ENCODE peak calls at places on chromosomes 2 and 18, in seven cellular contexts. One of them, this sample, is unnamed.

GRCh38 chr18:28494151-28494550 is 317.2 kb upstream of the CDH2 start:
- DNase-seq in A549: no peak
- DNase-seq in hepatocyte: no peak
- DNase-seq in OCI-LY7: no peak
- DNase-seq in mesenchymal stem cell: peak
- DNase-seq in neuronal stem cell: no peak
- DNase-seq in Karpas-422: no peak
- DNase-seq in this sample: peak

GRCh38 chr2:241659150-241659739 is 21.8 kb downstream of the ATG4B start:
- DNase-seq in mesenchymal stem cell: peak
- DNase-seq in A549: peak
- DNase-seq in OCI-LY7: peak
- DNase-seq in neuronal stem cell: peak
- DNase-seq in hepatocyte: peak
- DNase-seq in Karpas-422: peak
- DNase-seq in this sample: peak

GRCh38 chr2:97763176-97763845 is 49.9 kb downstream of the ZAP70 start:
- DNase-seq in Karpas-422: no peak
- DNase-seq in A549: no peak
- DNase-seq in mesenchymal stem cell: no peak
- DNase-seq in hepatocyte: no peak
- DNase-seq in neuronal stem cell: no peak
- DNase-seq in OCI-LY7: no peak
- DNase-seq in this sample: no peak

GRCh38 chr2:151051584-151052220 is 210.0 kb downstream of the RBM43 start:
- DNase-seq in mesenchymal stem cell: peak
- DNase-seq in neuronal stem cell: peak
- DNase-seq in Karpas-422: peak
- DNase-seq in hepatocyte: peak
- DNase-seq in OCI-LY7: peak
- DNase-seq in A549: peak
- DNase-seq in this sample: peak

GRCh38 chr18:79772108-79772864 is 25.5 kb upstream of the KCNG2 start:
- DNase-seq in Karpas-422: no peak
- DNase-seq in mesenchymal stem cell: no peak
- DNase-seq in neuronal stem cell: no peak
- DNase-seq in A549: no peak
- DNase-seq in hepatocyte: no peak
- DNase-seq in OCI-LY7: no peak
- DNase-seq in this sample: no peak

GRCh38 chr2:120470041-120470716 is 124.2 kb downstream of the INHBB start:
- DNase-seq in Karpas-422: no peak
- DNase-seq in neuronal stem cell: no peak
- DNase-seq in hepatocyte: peak
- DNase-seq in OCI-LY7: no peak
- DNase-seq in A549: peak
- DNase-seq in mesenchymal stem cell: peak
- DNase-seq in this sample: peak

GRCh38 chr2:161722547-161723503 is 98.6 kb downstream of the SLC4A10 start:
- DNase-seq in neuronal stem cell: no peak
- DNase-seq in A549: no peak
- DNase-seq in Karpas-422: no peak
- DNase-seq in hepatocyte: no peak
- DNase-seq in OCI-LY7: no peak
- DNase-seq in mesenchymal stem cell: no peak
- DNase-seq in this sample: no peak

GRCh38 chr2:202122975-202123765 is 50.1 kb downstream of the KIAA2012 start:
- DNase-seq in neuronal stem cell: no peak
- DNase-seq in Karpas-422: no peak
- DNase-seq in A549: no peak
- DNase-seq in hepatocyte: no peak
- DNase-seq in OCI-LY7: no peak
- DNase-seq in mesenchymal stem cell: peak
- DNase-seq in this sample: peak

GRCh38 chr18:62716679-62717058 is 1.3 kb downstream of the PHLPP1 start:
- DNase-seq in A549: peak
- DNase-seq in hepatocyte: peak
- DNase-seq in OCI-LY7: peak
- DNase-seq in mesenchymal stem cell: peak
- DNase-seq in neuronal stem cell: peak
- DNase-seq in Karpas-422: no peak
- DNase-seq in this sample: peak

GRCh38 chr18:55998071-55998522 is 410.1 kb upstream of the TCF4 start:
- DNase-seq in mesenchymal stem cell: peak
- DNase-seq in hepatocyte: peak
- DNase-seq in Karpas-422: no peak
- DNase-seq in A549: no peak
- DNase-seq in OCI-LY7: no peak
- DNase-seq in neuronal stem cell: peak
- DNase-seq in this sample: peak

GRCh38 chr2:72991439-72991725 is 74.1 kb downstream of the EMX1 start:
- DNase-seq in mesenchymal stem cell: no peak
- DNase-seq in Karpas-422: no peak
- DNase-seq in neuronal stem cell: no peak
- DNase-seq in OCI-LY7: no peak
- DNase-seq in A549: no peak
- DNase-seq in hepatocyte: no peak
- DNase-seq in this sample: no peak

GRCh38 chr2:33395660-33396249 is 80.7 kb upstream of the RASGRP3 start:
- DNase-seq in OCI-LY7: peak
- DNase-seq in A549: peak
- DNase-seq in mesenchymal stem cell: peak
- DNase-seq in hepatocyte: peak
- DNase-seq in Karpas-422: peak
- DNase-seq in neuronal stem cell: no peak
- DNase-seq in this sample: peak

GRCh38 chr2:175432021-175432420 is 250.5 kb upstream of the ATP5MC3 start:
- DNase-seq in neuronal stem cell: no peak
- DNase-seq in Karpas-422: peak
- DNase-seq in mesenchymal stem cell: no peak
- DNase-seq in hepatocyte: no peak
- DNase-seq in OCI-LY7: no peak
- DNase-seq in A549: no peak
- DNase-seq in this sample: no peak

GRCh38 chr2:215313219-215313656 is 1.4 kb downstream of the ATIC start:
- DNase-seq in hepatocyte: no peak
- DNase-seq in A549: no peak
- DNase-seq in neuronal stem cell: no peak
- DNase-seq in OCI-LY7: no peak
- DNase-seq in Karpas-422: no peak
- DNase-seq in mesenchymal stem cell: no peak
- DNase-seq in this sample: no peak

GRCh38 chr2:132034646-132035045 is 127.1 kb downstream of the ANKRD30BL start:
- DNase-seq in hepatocyte: no peak
- DNase-seq in mesenchymal stem cell: no peak
- DNase-seq in neuronal stem cell: no peak
- DNase-seq in OCI-LY7: no peak
- DNase-seq in Karpas-422: no peak
- DNase-seq in A549: no peak
- DNase-seq in this sample: no peak

GRCh38 chr2:100785621-100786296 is 34.2 kb upstream of the NPAS2 start:
- DNase-seq in OCI-LY7: no peak
- DNase-seq in neuronal stem cell: no peak
- DNase-seq in hepatocyte: no peak
- DNase-seq in A549: peak
- DNase-seq in mesenchymal stem cell: no peak
- DNase-seq in Karpas-422: no peak
- DNase-seq in this sample: peak
- H3K4me2 ChIP-seq in OCI-LY7: no peak
- H3K4me2 ChIP-seq in neuronal stem cell: no peak
- H3K4me2 ChIP-seq in hepatocyte: no peak
- H3K4me2 ChIP-seq in A549: peak
- H3K4me2 ChIP-seq in mesenchymal stem cell: no peak
- H3K4me2 ChIP-seq in Karpas-422: no peak
- H3K4me2 ChIP-seq in this sample: peak

DNA sequence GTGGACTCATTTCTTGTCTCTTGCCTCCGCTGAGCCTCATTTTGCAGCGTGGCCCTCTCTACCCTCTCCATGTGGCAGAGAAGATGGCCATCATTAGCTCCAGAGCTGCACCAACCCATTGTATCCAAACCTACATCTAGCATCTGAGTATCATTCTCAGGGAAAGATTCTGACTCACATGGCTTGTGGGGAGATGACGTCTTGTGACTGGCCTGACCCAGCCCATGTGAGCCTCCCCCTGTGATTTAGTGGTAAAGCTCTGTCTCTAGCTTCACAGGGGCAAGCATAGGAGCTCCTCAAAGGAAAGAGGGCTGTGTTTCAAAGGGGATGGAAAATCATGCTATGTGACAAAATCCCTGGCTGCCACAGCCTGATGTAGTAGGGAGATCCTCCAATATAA is 87.4 kb upstream of the RBMS1 start:
- DNase-seq in A549: no peak
- DNase-seq in neuronal stem cell: no peak
- DNase-seq in OCI-LY7: no peak
- DNase-seq in hepatocyte: no peak
- DNase-seq in Karpas-422: no peak
- DNase-seq in mesenchymal stem cell: peak
- DNase-seq in this sample: peak
- H3K4me2 ChIP-seq in A549: no peak
- H3K4me2 ChIP-seq in neuronal stem cell: no peak
- H3K4me2 ChIP-seq in OCI-LY7: no peak
- H3K4me2 ChIP-seq in hepatocyte: no peak
- H3K4me2 ChIP-seq in Karpas-422: no peak
- H3K4me2 ChIP-seq in mesenchymal stem cell: no peak
- H3K4me2 ChIP-seq in this sample: no peak

GRCh38 chr2:134445981-134446380 is 192.1 kb downstream of the MGAT5 start:
- DNase-seq in hepatocyte: no peak
- DNase-seq in Karpas-422: no peak
- DNase-seq in OCI-LY7: no peak
- DNase-seq in mesenchymal stem cell: no peak
- DNase-seq in A549: no peak
- DNase-seq in neuronal stem cell: no peak
- DNase-seq in this sample: no peak
- H3K4me2 ChIP-seq in hepatocyte: no peak
- H3K4me2 ChIP-seq in Karpas-422: no peak
- H3K4me2 ChIP-seq in OCI-LY7: no peak
- H3K4me2 ChIP-seq in mesenchymal stem cell: no peak
- H3K4me2 ChIP-seq in A549: no peak
- H3K4me2 ChIP-seq in neuronal stem cell: no peak
- H3K4me2 ChIP-seq in this sample: no peak

GRCh38 chr2:210287301-210287700 is 27.7 kb downstream of the MYL1 start:
- DNase-seq in neuronal stem cell: no peak
- DNase-seq in A549: no peak
- DNase-seq in OCI-LY7: no peak
- DNase-seq in mesenchymal stem cell: no peak
- DNase-seq in hepatocyte: no peak
- DNase-seq in Karpas-422: no peak
- DNase-seq in this sample: no peak

GRCh38 chr2:210288376-210288775 is 26.6 kb downstream of the MYL1 start:
- DNase-seq in Karpas-422: no peak
- DNase-seq in hepatocyte: no peak
- DNase-seq in A549: no peak
- DNase-seq in OCI-LY7: no peak
- DNase-seq in mesenchymal stem cell: no peak
- DNase-seq in neuronal stem cell: no peak
- DNase-seq in this sample: no peak

DNA sequence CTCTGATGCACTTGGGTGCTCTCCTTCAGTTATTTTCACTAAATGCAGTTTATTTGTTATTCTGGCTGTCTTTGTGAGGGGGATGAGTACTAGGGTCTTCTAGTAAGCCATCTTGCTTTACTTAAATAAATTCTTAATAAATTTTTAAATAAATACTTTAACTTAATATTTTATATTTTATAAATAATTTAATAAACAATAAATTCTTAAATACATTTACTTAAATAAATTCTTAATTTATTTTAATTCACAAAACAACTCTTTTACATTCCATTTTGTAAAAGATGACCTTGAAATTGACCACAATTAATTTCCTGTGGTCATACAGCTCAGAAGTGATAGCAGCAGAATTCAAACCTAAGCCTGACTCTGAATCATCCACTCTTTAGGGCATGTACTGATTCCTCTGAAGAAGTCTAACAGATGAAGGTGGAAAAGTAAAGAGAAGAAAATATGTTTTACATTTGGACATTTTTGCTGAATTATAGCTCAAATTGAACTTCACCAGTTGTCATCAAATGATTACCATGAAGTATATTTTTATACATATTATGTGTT is 28.8 kb downstream of the MYL1 start:
- DNase-seq in hepatocyte: no peak
- DNase-seq in A549: no peak
- DNase-seq in OCI-LY7: no peak
- DNase-seq in mesenchymal stem cell: no peak
- DNase-seq in Karpas-422: no peak
- DNase-seq in neuronal stem cell: no peak
- DNase-seq in this sample: no peak
- H3K4me2 ChIP-seq in hepatocyte: no peak
- H3K4me2 ChIP-seq in A549: no peak
- H3K4me2 ChIP-seq in OCI-LY7: no peak
- H3K4me2 ChIP-seq in mesenchymal stem cell: no peak
- H3K4me2 ChIP-seq in Karpas-422: no peak
- H3K4me2 ChIP-seq in neuronal stem cell: no peak
- H3K4me2 ChIP-seq in this sample: no peak

This sample was measured in GM23248.